ENCODE peak calls at places on chromosomes 11 and 22, in six cellular contexts. One of them, this sample, is unnamed.

GRCh38 chr11:32487270-32487669 is 51.9 kb upstream of the WT1 start:
- DNase-seq in AG04450: no peak
- DNase-seq in right atrium auricular region: no peak
- DNase-seq in pancreas: no peak
- DNase-seq in brain microvascular endothelial cell: no peak
- DNase-seq in GM12865: peak
- DNase-seq in this sample: no peak

GRCh38 chr22:44357962-44358553 is 45.3 kb upstream of the SHISAL1 start:
- DNase-seq in brain microvascular endothelial cell: no peak
- DNase-seq in GM12865: no peak
- DNase-seq in right atrium auricular region: peak
- DNase-seq in pancreas: no peak
- DNase-seq in AG04450: no peak
- DNase-seq in this sample: no peak

GRCh38 chr11:62852523-62853188 is 13.3 kb upstream of the WDR74 start:
- DNase-seq in GM12865: no peak
- DNase-seq in AG04450: no peak
- DNase-seq in pancreas: no peak
- DNase-seq in brain microvascular endothelial cell: no peak
- DNase-seq in right atrium auricular region: no peak
- DNase-seq in this sample: no peak

GRCh38 chr11:31995525-31996123 is 95.2 kb upstream of the RCN1 start:
- DNase-seq in pancreas: no peak
- DNase-seq in AG04450: no peak
- DNase-seq in right atrium auricular region: no peak
- DNase-seq in brain microvascular endothelial cell: no peak
- DNase-seq in GM12865: peak
- DNase-seq in this sample: peak

GRCh38 chr11:26765323-26765722 is 43.5 kb upstream of the SLC5A12 start:
- DNase-seq in right atrium auricular region: no peak
- DNase-seq in GM12865: no peak
- DNase-seq in AG04450: no peak
- DNase-seq in pancreas: no peak
- DNase-seq in brain microvascular endothelial cell: no peak
- DNase-seq in this sample: no peak

GRCh38 chr11:28671326-28671725 is 563.1 kb downstream of the METTL15 start:
- DNase-seq in right atrium auricular region: no peak
- DNase-seq in GM12865: no peak
- DNase-seq in pancreas: no peak
- DNase-seq in AG04450: no peak
- DNase-seq in brain microvascular endothelial cell: no peak
- DNase-seq in this sample: no peak

GRCh38 chr11:11668293-11668692 is 46.5 kb upstream of the GALNT18 start:
- DNase-seq in AG04450: no peak
- DNase-seq in GM12865: no peak
- DNase-seq in right atrium auricular region: no peak
- DNase-seq in pancreas: no peak
- DNase-seq in brain microvascular endothelial cell: no peak
- DNase-seq in this sample: no peak

GRCh38 chr11:111064118-111064517 is 181.4 kb upstream of the POU2AF2 start:
- DNase-seq in brain microvascular endothelial cell: peak
- DNase-seq in AG04450: peak
- DNase-seq in right atrium auricular region: no peak
- DNase-seq in pancreas: no peak
- DNase-seq in GM12865: no peak
- DNase-seq in this sample: no peak

GRCh38 chr11:131816046-131816445 is 445.6 kb downstream of the NTM start:
- DNase-seq in brain microvascular endothelial cell: peak
- DNase-seq in right atrium auricular region: no peak
- DNase-seq in pancreas: no peak
- DNase-seq in GM12865: no peak
- DNase-seq in AG04450: no peak
- DNase-seq in this sample: no peak
- H3K4me3 ChIP-seq in brain microvascular endothelial cell: no peak
- H3K4me3 ChIP-seq in right atrium auricular region: no peak
- H3K4me3 ChIP-seq in pancreas: no peak
- H3K4me3 ChIP-seq in GM12865: no peak
- H3K4me3 ChIP-seq in AG04450: no peak
- H3K4me3 ChIP-seq in this sample: no peak

GRCh38 chr22:20520093-20520511 is 12.7 kb downstream of the MED15 start:
- DNase-seq in AG04450: no peak
- DNase-seq in right atrium auricular region: no peak
- DNase-seq in GM12865: no peak
- DNase-seq in brain microvascular endothelial cell: peak
- DNase-seq in pancreas: no peak
- DNase-seq in this sample: no peak
- H3K4me3 ChIP-seq in AG04450: no peak
- H3K4me3 ChIP-seq in right atrium auricular region: no peak
- H3K4me3 ChIP-seq in GM12865: no peak
- H3K4me3 ChIP-seq in brain microvascular endothelial cell: no peak
- H3K4me3 ChIP-seq in pancreas: no peak
- H3K4me3 ChIP-seq in this sample: no peak

GRCh38 chr22:22721681-22722309 is 77.4 kb downstream of the GGTLC2 start:
- DNase-seq in brain microvascular endothelial cell: peak
- DNase-seq in pancreas: no peak
- DNase-seq in AG04450: no peak
- DNase-seq in GM12865: peak
- DNase-seq in right atrium auricular region: no peak
- DNase-seq in this sample: no peak
- H3K4me3 ChIP-seq in brain microvascular endothelial cell: no peak
- H3K4me3 ChIP-seq in pancreas: no peak
- H3K4me3 ChIP-seq in AG04450: no peak
- H3K4me3 ChIP-seq in GM12865: no peak
- H3K4me3 ChIP-seq in right atrium auricular region: no peak
- H3K4me3 ChIP-seq in this sample: no peak

GRCh38 chr11:101582242-101583052 is 1.4 kb downstream of the TRPC6 start:
- DNase-seq in pancreas: no peak
- DNase-seq in right atrium auricular region: no peak
- DNase-seq in AG04450: no peak
- DNase-seq in GM12865: no peak
- DNase-seq in brain microvascular endothelial cell: peak
- DNase-seq in this sample: no peak

GRCh38 chr11:101584129-101584515 is 315 bp upstream of the TRPC6 start:
- DNase-seq in GM12865: no peak
- DNase-seq in brain microvascular endothelial cell: no peak
- DNase-seq in AG04450: no peak
- DNase-seq in right atrium auricular region: no peak
- DNase-seq in pancreas: no peak
- DNase-seq in this sample: no peak

GRCh38 chr11:101584651-101585050 is 844 bp upstream of the TRPC6 start:
- DNase-seq in brain microvascular endothelial cell: no peak
- DNase-seq in AG04450: no peak
- DNase-seq in GM12865: no peak
- DNase-seq in right atrium auricular region: no peak
- DNase-seq in pancreas: no peak
- DNase-seq in this sample: no peak

GRCh38 chr11:101586965-101587364 is 3.2 kb upstream of the TRPC6 start:
- DNase-seq in GM12865: no peak
- DNase-seq in pancreas: no peak
- DNase-seq in AG04450: no peak
- DNase-seq in brain microvascular endothelial cell: no peak
- DNase-seq in right atrium auricular region: no peak
- DNase-seq in this sample: no peak

DNA sequence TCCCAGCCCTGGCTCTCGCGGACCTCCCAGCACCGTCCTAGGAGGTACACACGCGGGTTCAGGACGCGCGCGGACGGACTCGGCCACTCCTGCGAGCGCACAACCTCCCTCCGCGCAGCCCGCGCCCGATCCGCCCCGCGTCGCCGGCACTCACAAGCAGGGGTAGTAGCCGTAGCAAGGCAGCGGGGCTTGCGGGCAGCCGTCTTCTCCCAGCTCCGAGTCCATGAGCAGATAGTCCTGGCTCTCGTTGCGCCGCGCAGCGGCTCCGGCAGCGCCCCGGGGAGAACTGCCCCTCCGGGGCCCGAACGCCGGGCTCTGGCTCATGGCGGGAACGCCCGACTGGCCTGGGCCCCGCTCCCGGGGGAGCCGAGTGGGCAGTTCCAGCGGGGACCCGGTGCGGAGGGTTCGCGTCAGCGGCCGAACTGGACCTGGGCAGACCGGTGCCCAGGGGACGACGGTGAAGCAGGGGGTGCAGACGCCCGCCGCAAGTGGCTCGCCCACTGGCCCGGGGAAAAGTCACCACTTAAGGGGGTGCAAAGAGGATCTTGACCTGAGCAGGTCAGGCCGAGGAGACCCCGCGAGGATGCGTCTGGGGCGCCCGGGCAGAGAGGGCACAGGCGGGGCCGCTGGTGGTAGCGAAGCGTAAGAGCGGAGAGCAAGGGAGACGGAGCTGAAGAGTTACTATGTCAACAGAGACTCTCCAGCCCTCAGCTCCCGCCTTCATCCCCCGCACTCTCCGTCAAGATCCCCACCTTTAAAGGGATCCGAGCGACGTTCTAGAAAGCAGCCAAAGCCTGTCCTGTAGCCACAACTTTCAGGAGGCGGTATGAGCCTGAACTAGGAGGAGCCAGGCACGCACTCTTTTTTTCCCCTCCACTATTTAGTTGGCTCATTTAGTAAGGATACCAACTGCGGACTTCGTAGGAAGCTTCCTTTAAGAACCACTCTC is at the start of gene TRPC6:
- DNase-seq in right atrium auricular region: no peak
- DNase-seq in brain microvascular endothelial cell: peak
- DNase-seq in AG04450: no peak
- DNase-seq in GM12865: no peak
- DNase-seq in pancreas: no peak
- DNase-seq in this sample: no peak
- H3K4me3 ChIP-seq in right atrium auricular region: peak
- H3K4me3 ChIP-seq in brain microvascular endothelial cell: peak
- H3K4me3 ChIP-seq in AG04450: peak
- H3K4me3 ChIP-seq in GM12865: no peak
- H3K4me3 ChIP-seq in pancreas: peak
- H3K4me3 ChIP-seq in this sample: no peak

GRCh38 chr22:36153756-36154155 is 6.8 kb downstream of the APOL3 start:
- DNase-seq in brain microvascular endothelial cell: no peak
- DNase-seq in AG04450: no peak
- DNase-seq in GM12865: no peak
- DNase-seq in right atrium auricular region: peak
- DNase-seq in pancreas: no peak
- DNase-seq in this sample: no peak

GRCh38 chr22:36152088-36152487 is 8.5 kb downstream of the APOL3 start:
- DNase-seq in AG04450: no peak
- DNase-seq in right atrium auricular region: no peak
- DNase-seq in GM12865: no peak
- DNase-seq in brain microvascular endothelial cell: no peak
- DNase-seq in pancreas: no peak
- DNase-seq in this sample: no peak

GRCh38 chr22:36155702-36156101 is 4.9 kb downstream of the APOL3 start:
- DNase-seq in right atrium auricular region: peak
- DNase-seq in AG04450: no peak
- DNase-seq in GM12865: no peak
- DNase-seq in pancreas: no peak
- DNase-seq in brain microvascular endothelial cell: no peak
- DNase-seq in this sample: no peak

GRCh38 chr22:36156515-36157419 is 3.8 kb downstream of the APOL3 start:
- DNase-seq in GM12865: peak
- DNase-seq in AG04450: peak
- DNase-seq in right atrium auricular region: peak
- DNase-seq in brain microvascular endothelial cell: peak
- DNase-seq in pancreas: peak
- DNase-seq in this sample: no peak

DNA sequence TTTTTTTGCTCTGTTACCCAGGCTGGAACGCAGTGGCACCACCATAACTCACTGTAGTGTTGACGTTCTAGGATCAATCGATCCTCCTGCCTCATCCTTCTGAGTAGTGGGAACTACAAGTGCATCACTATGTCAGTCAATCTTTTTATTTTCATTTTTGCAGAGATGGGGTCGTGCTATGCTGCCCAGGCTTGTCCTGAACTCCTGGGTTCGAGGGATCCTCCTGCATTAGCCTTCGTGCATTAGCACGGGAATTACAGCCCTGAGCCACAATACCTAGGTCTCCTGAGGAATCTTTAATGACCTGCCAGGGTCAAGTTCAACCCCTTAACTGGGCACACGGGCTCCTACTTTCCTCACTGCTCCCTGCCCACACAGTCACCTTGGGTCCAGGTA is 4.4 kb downstream of the APOL3 start:
- DNase-seq in GM12865: no peak
- DNase-seq in brain microvascular endothelial cell: no peak
- DNase-seq in pancreas: no peak
- DNase-seq in right atrium auricular region: no peak
- DNase-seq in AG04450: no peak
- DNase-seq in this sample: no peak
- H3K4me3 ChIP-seq in GM12865: no peak
- H3K4me3 ChIP-seq in brain microvascular endothelial cell: peak
- H3K4me3 ChIP-seq in pancreas: no peak
- H3K4me3 ChIP-seq in right atrium auricular region: peak
- H3K4me3 ChIP-seq in AG04450: peak
- H3K4me3 ChIP-seq in this sample: no peak

DNA sequence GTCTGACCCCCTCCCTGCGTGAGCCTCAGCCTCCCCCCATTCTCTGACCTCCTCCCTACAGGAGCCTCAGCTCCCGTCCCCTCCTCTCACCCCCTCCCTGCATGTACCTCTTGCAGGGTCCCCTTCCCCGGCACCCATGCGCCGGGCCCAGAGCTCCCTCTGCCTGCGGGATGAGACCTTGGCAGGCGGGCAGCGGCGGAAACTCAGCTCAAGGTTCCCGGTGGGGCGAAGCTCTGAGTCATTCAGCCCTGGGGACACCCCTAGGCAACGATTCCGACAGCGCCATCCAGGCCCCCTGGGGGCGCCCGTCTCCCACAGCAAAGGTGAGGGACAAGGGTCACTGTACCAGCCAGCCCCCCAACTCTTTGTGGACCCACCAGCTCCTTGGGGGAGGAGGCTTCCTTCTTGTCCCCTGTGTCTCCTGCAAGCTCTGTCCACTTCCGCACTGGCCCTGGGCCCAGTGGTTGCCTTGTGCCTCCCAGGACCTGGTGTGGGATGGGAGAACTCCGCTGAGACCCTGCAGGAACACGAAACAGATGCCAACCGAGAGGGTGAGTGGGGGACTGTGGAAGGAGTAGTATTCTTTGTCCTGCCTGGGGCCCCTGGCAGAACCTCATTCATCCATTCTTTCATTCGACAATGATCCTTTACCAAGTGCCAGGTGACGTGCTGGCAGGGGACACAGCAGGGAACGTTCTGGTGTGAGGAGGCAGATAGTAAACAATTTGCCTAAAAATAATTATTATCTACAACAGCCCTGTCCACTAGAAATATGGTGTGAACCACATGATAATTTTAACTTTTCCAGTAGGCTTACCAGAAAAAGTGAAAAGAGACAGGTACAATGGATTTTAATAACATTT is 3.7 kb upstream of the RPS6KA4 start:
- DNase-seq in right atrium auricular region: peak
- DNase-seq in pancreas: peak
- DNase-seq in brain microvascular endothelial cell: peak
- DNase-seq in GM12865: peak
- DNase-seq in AG04450: peak
- DNase-seq in this sample: no peak
- H3K4me3 ChIP-seq in right atrium auricular region: peak
- H3K4me3 ChIP-seq in pancreas: peak
- H3K4me3 ChIP-seq in brain microvascular endothelial cell: peak
- H3K4me3 ChIP-seq in GM12865: no peak
- H3K4me3 ChIP-seq in AG04450: peak
- H3K4me3 ChIP-seq in this sample: no peak

This sample was measured in Jurkat, Clone E6-1.